ENCODE peak calls at places on chromosome 14, in nine cellular contexts. One of them, this sample, is unnamed.

GRCh38 chr14:103029936-103030335 is 27.4 kb downstream of the CDC42BPB start:
- DNase-seq in pancreas: no peak
- DNase-seq in neuronal stem cell: no peak
- DNase-seq in uterus: no peak
- DNase-seq in breast epithelium: no peak
- DNase-seq in right cardiac atrium: no peak
- DNase-seq in PC-9: no peak
- DNase-seq in CD4-positive, CD25-positive, alpha-beta regulatory T cell: no peak
- DNase-seq in left lung: no peak
- DNase-seq in this sample: no peak

GRCh38 chr14:31949709-31950108 is 127.4 kb upstream of the ARHGAP5 start:
- DNase-seq in pancreas: no peak
- DNase-seq in neuronal stem cell: no peak
- DNase-seq in uterus: no peak
- DNase-seq in breast epithelium: no peak
- DNase-seq in right cardiac atrium: no peak
- DNase-seq in PC-9: peak; percentile 42
- DNase-seq in CD4-positive, CD25-positive, alpha-beta regulatory T cell: no peak
- DNase-seq in left lung: no peak
- DNase-seq in this sample: no peak

GRCh38 chr14:85250369-85250768 is 279.6 kb upstream of the FLRT2 start:
- DNase-seq in pancreas: no peak
- DNase-seq in neuronal stem cell: peak; percentile 48
- DNase-seq in uterus: no peak
- DNase-seq in breast epithelium: no peak
- DNase-seq in right cardiac atrium: no peak
- DNase-seq in PC-9: peak; percentile 33
- DNase-seq in CD4-positive, CD25-positive, alpha-beta regulatory T cell: no peak
- DNase-seq in left lung: no peak
- DNase-seq in this sample: no peak

GRCh38 chr14:44979740-44980346 is 17.9 kb downstream of the TOGARAM1 start:
- DNase-seq in pancreas: peak; percentile 35
- DNase-seq in neuronal stem cell: no peak
- DNase-seq in uterus: peak; percentile 21
- DNase-seq in breast epithelium: no peak
- DNase-seq in right cardiac atrium: peak; percentile 63
- DNase-seq in PC-9: no peak
- DNase-seq in CD4-positive, CD25-positive, alpha-beta regulatory T cell: no peak
- DNase-seq in left lung: no peak
- DNase-seq in this sample: no peak

GRCh38 chr14:99574099-99574880 is 29.7 kb downstream of the CCDC85C start:
- DNase-seq in pancreas: peak; percentile 83
- DNase-seq in neuronal stem cell: peak; percentile 45
- DNase-seq in uterus: peak; percentile 78
- DNase-seq in breast epithelium: no peak
- DNase-seq in right cardiac atrium: peak; percentile 77
- DNase-seq in PC-9: peak; percentile 60
- DNase-seq in CD4-positive, CD25-positive, alpha-beta regulatory T cell: no peak
- DNase-seq in left lung: no peak
- DNase-seq in this sample: peak; percentile 89

GRCh38 chr14:59026086-59026485 is 162.4 kb upstream of the DAAM1 start:
- DNase-seq in pancreas: no peak
- DNase-seq in neuronal stem cell: no peak
- DNase-seq in uterus: no peak
- DNase-seq in breast epithelium: no peak
- DNase-seq in right cardiac atrium: no peak
- DNase-seq in PC-9: no peak
- DNase-seq in CD4-positive, CD25-positive, alpha-beta regulatory T cell: no peak
- DNase-seq in left lung: no peak
- DNase-seq in this sample: no peak

GRCh38 chr14:39140170-39140569 is 26.0 kb downstream of the GEMIN2 start:
- DNase-seq in pancreas: no peak
- DNase-seq in neuronal stem cell: no peak
- DNase-seq in uterus: no peak
- DNase-seq in breast epithelium: no peak
- DNase-seq in right cardiac atrium: no peak
- DNase-seq in PC-9: no peak
- DNase-seq in CD4-positive, CD25-positive, alpha-beta regulatory T cell: no peak
- DNase-seq in left lung: no peak
- DNase-seq in this sample: no peak

GRCh38 chr14:101465795-101466448 is 95.4 kb upstream of the DIO3 start:
- DNase-seq in pancreas: no peak
- DNase-seq in neuronal stem cell: no peak
- DNase-seq in uterus: no peak
- DNase-seq in breast epithelium: no peak
- DNase-seq in right cardiac atrium: no peak
- DNase-seq in PC-9: no peak
- DNase-seq in CD4-positive, CD25-positive, alpha-beta regulatory T cell: no peak
- DNase-seq in left lung: no peak
- DNase-seq in this sample: peak; percentile 43

GRCh38 chr14:64549805-64550538 is at the start of gene PPP1R36:
- DNase-seq in pancreas: peak; percentile 75
- DNase-seq in neuronal stem cell: no peak
- DNase-seq in uterus: no peak
- DNase-seq in breast epithelium: no peak
- DNase-seq in right cardiac atrium: peak; percentile 84
- DNase-seq in PC-9: peak; percentile 44
- DNase-seq in CD4-positive, CD25-positive, alpha-beta regulatory T cell: peak; percentile 23
- DNase-seq in left lung: peak; percentile 89
- DNase-seq in this sample: peak; percentile 82

GRCh38 chr14:68392393-68393085 is 400.3 kb downstream of the ZFP36L1 start:
- DNase-seq in pancreas: no peak
- DNase-seq in neuronal stem cell: peak; percentile 21
- DNase-seq in uterus: peak; percentile 66
- DNase-seq in breast epithelium: peak; percentile 52
- DNase-seq in right cardiac atrium: peak; percentile 79
- DNase-seq in PC-9: no peak
- DNase-seq in CD4-positive, CD25-positive, alpha-beta regulatory T cell: no peak
- DNase-seq in left lung: peak; percentile 80
- DNase-seq in this sample: peak; percentile 70

GRCh38 chr14:29648045-29648444 is 279.6 kb downstream of the PRKD1 start:
- DNase-seq in pancreas: no peak
- DNase-seq in neuronal stem cell: no peak
- DNase-seq in uterus: no peak
- DNase-seq in breast epithelium: no peak
- DNase-seq in right cardiac atrium: no peak
- DNase-seq in PC-9: no peak
- DNase-seq in CD4-positive, CD25-positive, alpha-beta regulatory T cell: no peak
- DNase-seq in left lung: no peak
- DNase-seq in this sample: no peak

GRCh38 chr14:100890451-100890850 is 13.1 kb downstream of the RTL1 start:
- DNase-seq in pancreas: no peak
- DNase-seq in neuronal stem cell: no peak
- DNase-seq in uterus: peak; percentile 1
- DNase-seq in breast epithelium: no peak
- DNase-seq in right cardiac atrium: no peak
- DNase-seq in PC-9: no peak
- DNase-seq in CD4-positive, CD25-positive, alpha-beta regulatory T cell: no peak
- DNase-seq in left lung: peak; percentile 18
- DNase-seq in this sample: peak; percentile 46

GRCh38 chr14:64960762-64961276 is 11.3 kb downstream of the RAB15 start:
- DNase-seq in pancreas: peak; percentile 35
- DNase-seq in neuronal stem cell: no peak
- DNase-seq in uterus: no peak
- DNase-seq in breast epithelium: peak; percentile 45
- DNase-seq in right cardiac atrium: no peak
- DNase-seq in PC-9: peak; percentile 85
- DNase-seq in CD4-positive, CD25-positive, alpha-beta regulatory T cell: no peak
- DNase-seq in left lung: no peak
- DNase-seq in this sample: no peak

GRCh38 chr14:104321151-104322130 is 183.1 kb downstream of the KIF26A start:
- DNase-seq in pancreas: no peak
- DNase-seq in neuronal stem cell: no peak
- DNase-seq in uterus: peak; percentile 7
- DNase-seq in breast epithelium: no peak
- DNase-seq in right cardiac atrium: no peak
- DNase-seq in PC-9: no peak
- DNase-seq in CD4-positive, CD25-positive, alpha-beta regulatory T cell: no peak
- DNase-seq in left lung: peak; percentile 72
- DNase-seq in this sample: no peak
- H3K9me3 ChIP-seq in pancreas: no peaks in the 10 kb centered on the region
- H3K9me3 ChIP-seq in neuronal stem cell: peaks cover 3% of the 10 kb centered on the region
- H3K9me3 ChIP-seq in uterus: no peaks in the 10 kb centered on the region
- H3K9me3 ChIP-seq in breast epithelium: no peaks in the 10 kb centered on the region
- H3K9me3 ChIP-seq in right cardiac atrium: no peaks in the 10 kb centered on the region
- H3K9me3 ChIP-seq in PC-9: no peaks in the 10 kb centered on the region
- H3K9me3 ChIP-seq in CD4-positive, CD25-positive, alpha-beta regulatory T cell: no peaks in the 10 kb centered on the region
- H3K9me3 ChIP-seq in left lung: no peaks in the 10 kb centered on the region
- H3K9me3 ChIP-seq in this sample: no peaks in the 10 kb centered on the region

DNA sequence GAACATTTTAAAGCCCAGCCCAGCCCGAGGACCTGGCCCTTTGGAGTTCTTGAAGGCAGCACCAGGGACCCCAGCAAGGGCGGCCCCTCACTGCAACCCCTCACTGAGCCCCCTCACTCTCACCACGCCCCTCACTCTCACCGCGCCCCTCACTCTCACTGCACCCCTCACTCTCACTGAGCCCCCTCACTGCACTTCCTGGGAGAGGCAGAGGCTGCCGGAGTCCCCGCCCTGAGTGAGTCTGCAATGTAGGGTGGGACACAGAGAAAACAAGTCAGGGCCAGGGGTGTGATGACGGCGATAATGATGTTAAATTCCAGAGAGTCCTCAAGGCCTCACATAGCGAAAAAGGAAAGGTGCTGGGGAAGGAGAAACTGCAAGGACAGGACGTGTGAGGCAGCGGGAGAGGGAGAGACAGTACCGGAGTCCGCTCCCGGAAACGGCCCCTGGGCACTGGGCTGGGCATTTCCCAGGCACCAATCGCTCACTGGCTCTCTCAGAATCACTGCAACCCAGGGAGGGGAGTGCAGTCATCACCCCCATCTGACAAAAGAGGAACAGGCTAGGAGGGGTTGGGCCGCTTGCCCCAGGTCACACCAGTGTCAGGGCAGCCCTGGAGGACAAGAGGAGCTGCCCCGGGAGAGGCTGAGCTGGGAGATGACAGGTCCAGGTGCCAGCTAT is 24.9 kb downstream of the CCDC88C start:
- DNase-seq in pancreas: no peak
- DNase-seq in neuronal stem cell: no peak
- DNase-seq in uterus: no peak
- DNase-seq in breast epithelium: no peak
- DNase-seq in right cardiac atrium: no peak
- DNase-seq in PC-9: no peak
- DNase-seq in CD4-positive, CD25-positive, alpha-beta regulatory T cell: no peak
- DNase-seq in left lung: peak; percentile 81
- DNase-seq in this sample: no peak
- H3K27ac ChIP-seq in pancreas: no peak overlapping the region
- H3K27ac ChIP-seq in neuronal stem cell: peak overlapping the region; percentile 60
- H3K27ac ChIP-seq in uterus: no peak overlapping the region
- H3K27ac ChIP-seq in breast epithelium: no peak overlapping the region
- H3K27ac ChIP-seq in right cardiac atrium: no peak overlapping the region
- H3K27ac ChIP-seq in PC-9: no peak overlapping the region
- H3K27ac ChIP-seq in CD4-positive, CD25-positive, alpha-beta regulatory T cell: peak overlapping the region; percentile 96
- H3K27ac ChIP-seq in left lung: no peak overlapping the region
- H3K27ac ChIP-seq in this sample: no peak overlapping the region

DNA sequence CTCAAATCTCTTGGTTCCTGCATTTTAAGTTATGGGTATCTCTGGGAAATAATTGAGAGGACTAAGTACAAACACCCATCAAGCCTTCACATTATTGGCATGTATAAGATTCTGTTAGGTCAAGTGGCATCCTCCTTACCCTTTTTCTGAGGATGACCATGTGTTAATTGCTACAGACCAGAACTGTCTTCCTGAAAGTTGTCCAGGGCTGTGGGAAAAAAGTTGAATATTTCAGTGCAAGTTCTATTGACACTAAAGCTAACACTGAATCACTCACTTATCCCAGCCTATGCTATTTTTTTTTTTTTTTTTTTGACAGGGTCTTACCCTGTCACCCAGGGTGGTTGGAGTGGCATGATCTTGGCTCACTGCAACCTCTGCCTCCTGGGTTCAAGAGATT is 130.1 kb upstream of the HIF1A start:
- DNase-seq in pancreas: no peak
- DNase-seq in neuronal stem cell: no peak
- DNase-seq in uterus: no peak
- DNase-seq in breast epithelium: no peak
- DNase-seq in right cardiac atrium: no peak
- DNase-seq in PC-9: no peak
- DNase-seq in CD4-positive, CD25-positive, alpha-beta regulatory T cell: no peak
- DNase-seq in left lung: no peak
- DNase-seq in this sample: no peak
- H3K4me1 ChIP-seq in pancreas: peaks cover 33% of the 10 kb centered on the region
- H3K4me1 ChIP-seq in neuronal stem cell: peaks cover 27% of the 10 kb centered on the region
- H3K4me1 ChIP-seq in uterus: no peaks in the 10 kb centered on the region
- H3K4me1 ChIP-seq in breast epithelium: peaks cover 9% of the 10 kb centered on the region
- H3K4me1 ChIP-seq in right cardiac atrium: peaks cover 18% of the 10 kb centered on the region
- H3K4me1 ChIP-seq in PC-9: peaks cover 96% of the 10 kb centered on the region
- H3K4me1 ChIP-seq in CD4-positive, CD25-positive, alpha-beta regulatory T cell: peaks cover 11% of the 10 kb centered on the region
- H3K4me1 ChIP-seq in left lung: peaks cover 98% of the 10 kb centered on the region
- H3K4me1 ChIP-seq in this sample: peaks cover 58% of the 10 kb centered on the region

GRCh38 chr14:79476133-79476532 is 735.2 kb downstream of the DIO2 start:
- DNase-seq in pancreas: no peak
- DNase-seq in neuronal stem cell: no peak
- DNase-seq in uterus: no peak
- DNase-seq in breast epithelium: no peak
- DNase-seq in right cardiac atrium: no peak
- DNase-seq in PC-9: no peak
- DNase-seq in CD4-positive, CD25-positive, alpha-beta regulatory T cell: no peak
- DNase-seq in left lung: no peak
- DNase-seq in this sample: no peak
- H3K9me3 ChIP-seq in pancreas: no peaks in the 10 kb centered on the region
- H3K9me3 ChIP-seq in neuronal stem cell: no peaks in the 10 kb centered on the region
- H3K9me3 ChIP-seq in uterus: no peaks in the 10 kb centered on the region
- H3K9me3 ChIP-seq in breast epithelium: no peaks in the 10 kb centered on the region
- H3K9me3 ChIP-seq in right cardiac atrium: no peaks in the 10 kb centered on the region
- H3K9me3 ChIP-seq in PC-9: no peaks in the 10 kb centered on the region
- H3K9me3 ChIP-seq in CD4-positive, CD25-positive, alpha-beta regulatory T cell: no peaks in the 10 kb centered on the region
- H3K9me3 ChIP-seq in left lung: no peaks in the 10 kb centered on the region
- H3K9me3 ChIP-seq in this sample: no peaks in the 10 kb centered on the region